ENCODE peak calls at places on chromosomes 12 and 14, in six cellular contexts. R, E, Z, K, H and P are unnamed samples.

GRCh38 chr12:105024926-105025325 is 38.8 kb downstream of the NOPCHAP1 start:
- DNase-seq in R (no peak), E (no peak), Z (no peak), K (no peak), H (no peak), P (no peak)

GRCh38 chr14:61498303-61498702 is 176.9 kb downstream of the PRKCH start:
- DNase-seq in R (no peak), E (no peak), Z (no peak), K (peak; percentile 19), H (no peak), P (no peak)

GRCh38 chr14:99574099-99574880 is 29.7 kb downstream of the CCDC85C start:
- DNase-seq in R (peak; percentile 78), E (peak; percentile 81), Z (peak; percentile 66), K (no peak), H (peak; percentile 90), P (no peak)

GRCh38 chr12:21598651-21599050 is 6.0 kb downstream of the GYS2 start:
- DNase-seq in R (no peak), E (no peak), Z (no peak), K (no peak), H (no peak), P (no peak)

GRCh38 chr12:125453751-125454150 is 388.5 kb downstream of the AACS start:
- DNase-seq in R (no peak), E (no peak), Z (no peak), K (no peak), H (no peak), P (no peak)

GRCh38 chr14:101757064-101757838 is 4.3 kb upstream of the PPP2R5C start:
- DNase-seq in R (no peak), E (no peak), Z (no peak), K (no peak), H (no peak), P (no peak)

GRCh38 chr12:72790273-72790672 is 518.1 kb downstream of the TRHDE start:
- DNase-seq in R (no peak), E (peak; percentile 2), Z (peak; percentile 1), K (no peak), H (no peak), P (no peak)

GRCh38 chr12:65324551-65324950 is 46.1 kb downstream of the MSRB3 start:
- DNase-seq in R (no peak), E (no peak), Z (no peak), K (no peak), H (no peak), P (no peak)

GRCh38 chr12:123942277-123942653 is 30.4 kb downstream of the CCDC92 start:
- DNase-seq in R (peak; percentile 90), E (peak; percentile 33), Z (peak; percentile 84), K (no peak), H (no peak), P (no peak)

GRCh38 chr12:54974281-54974680 is 10.3 kb downstream of the TESPA1 start:
- DNase-seq in R (no peak), E (no peak), Z (no peak), K (no peak), H (no peak), P (no peak)

GRCh38 chr14:100776681-100777365 is 49.1 kb upstream of the MEG3 start:
- DNase-seq in R (no peak), E (no peak), Z (no peak), K (no peak), H (no peak), P (no peak)

GRCh38 chr12:8890313-8891084 is 23.8 kb upstream of the PHC1 start:
- DNase-seq in R (peak; percentile 22), E (peak; percentile 51), Z (peak; percentile 27), K (no peak), H (peak; percentile 64), P (no peak)

GRCh38 chr14:73424453-73424852 is 33.9 kb downstream of the NUMB start:
- DNase-seq in R (peak; percentile 36), E (no peak), Z (peak; percentile 56), K (peak; percentile 72), H (no peak), P (no peak)

GRCh38 chr12:107884769-107885694 is 110.5 kb downstream of the ASCL4 start:
- DNase-seq in R (peak; percentile 49), E (peak; percentile 52), Z (peak; percentile 59), K (no peak), H (peak; percentile 71), P (no peak)

GRCh38 chr14:101761032-101761880 is at the start of gene PPP2R5C:
- DNase-seq in R (peak; percentile 82), E (peak; percentile 94), Z (peak; percentile 88), K (peak; percentile 59), H (peak; percentile 76), P (peak; percentile 76)

GRCh38 chr12:7354521-7354920 is 50.6 kb downstream of the ACSM4 start:
- DNase-seq in R (no peak), E (no peak), Z (peak; percentile 5), K (peak; percentile 10), H (no peak), P (no peak)

GRCh38 chr12:116171549-116171948 is 105.9 kb downstream of the MED13L start:
- DNase-seq in R (peak; percentile 54), E (no peak), Z (peak; percentile 57), K (no peak), H (no peak), P (no peak)

GRCh38 chr14:71492346-71492745 is 439.9 kb upstream of the RGS6 start:
- DNase-seq in R (peak; percentile 84), E (no peak), Z (peak; percentile 70), K (no peak), H (no peak), P (no peak)

GRCh38 chr14:80212025-80212402 is 710 bp upstream of the DIO2 start:
- DNase-seq in R (peak; percentile 67), E (no peak), Z (peak; percentile 85), K (no peak), H (peak; percentile 9), P (no peak)

GRCh38 chr12:91640021-91640420 is 457.4 kb upstream of the DCN start:
- DNase-seq in R (no peak), E (no peak), Z (no peak), K (no peak), H (no peak), P (no peak)

GRCh38 chr12:11508699-11509098 is 113.3 kb upstream of the PRB2 start:
- DNase-seq in R (peak; percentile 45), E (no peak), Z (peak; percentile 71), K (no peak), H (peak; percentile 87), P (no peak)

GRCh38 chr12:89280833-89281533 is 71.3 kb downstream of the DUSP6 start:
- DNase-seq in R (peak; percentile 54), E (no peak), Z (peak; percentile 62), K (peak; percentile 30), H (no peak), P (no peak)

GRCh38 chr14:71119075-71119474 is 211.8 kb downstream of the PCNX1 start:
- DNase-seq in R (peak; percentile 39), E (no peak), Z (peak; percentile 55), K (no peak), H (no peak), P (no peak)

GRCh38 chr14:24843999-24844398 is 205.9 kb downstream of the STXBP6 start:
- DNase-seq in R (no peak), E (no peak), Z (no peak), K (no peak), H (no peak), P (no peak)

GRCh38 chr14:21070083-21070609 is at the start of gene ARHGEF40:
- DNase-seq in R (peak; percentile 33), E (peak; percentile 21), Z (peak; percentile 24), K (no peak), H (peak; percentile 35), P (peak; percentile 61)

GRCh38 chr14:69798339-69798735 is 1.3 kb upstream of the SLC10A1 start:
- DNase-seq in R (no peak), E (no peak), Z (no peak), K (no peak), H (no peak), P (no peak)